ENCODE peak calls at places on chromosomes 2 and 18, in seven cellular contexts. One of them, this sample, is unnamed.

GRCh38 chr2:161400076-161400475 is 16.0 kb upstream of the TBR1 start:
- DNase-seq in lower lobe of right lung: no peak
- DNase-seq in vagina: no peak
- DNase-seq in endodermal cell: no peak
- DNase-seq in adrenal gland: no peak
- DNase-seq in PC-3: peak; percentile 21
- DNase-seq in left lung: no peak
- DNase-seq in this sample: no peak

GRCh38 chr18:55503167-55503820 is 84.7 kb downstream of the TCF4 start:
- DNase-seq in lower lobe of right lung: no peak
- DNase-seq in vagina: no peak
- DNase-seq in endodermal cell: no peak
- DNase-seq in adrenal gland: no peak
- DNase-seq in PC-3: no peak
- DNase-seq in left lung: peak; percentile 10
- DNase-seq in this sample: no peak

GRCh38 chr2:24824966-24825882 is 32.0 kb downstream of the CENPO start:
- DNase-seq in lower lobe of right lung: no peak
- DNase-seq in vagina: no peak
- DNase-seq in endodermal cell: peak; percentile 61
- DNase-seq in adrenal gland: no peak
- DNase-seq in PC-3: peak; percentile 20
- DNase-seq in left lung: no peak
- DNase-seq in this sample: peak; percentile 37

GRCh38 chr2:124209441-124209840 is 184.4 kb downstream of the CNTNAP5 start:
- DNase-seq in lower lobe of right lung: no peak
- DNase-seq in vagina: no peak
- DNase-seq in endodermal cell: no peak
- DNase-seq in adrenal gland: no peak
- DNase-seq in PC-3: no peak
- DNase-seq in left lung: no peak
- DNase-seq in this sample: no peak

GRCh38 chr18:3821524-3821923 is 371.6 kb downstream of the TGIF1 start:
- DNase-seq in lower lobe of right lung: no peak
- DNase-seq in vagina: no peak
- DNase-seq in endodermal cell: no peak
- DNase-seq in adrenal gland: no peak
- DNase-seq in PC-3: no peak
- DNase-seq in left lung: no peak
- DNase-seq in this sample: no peak

GRCh38 chr2:171583566-171583965 is 61.3 kb downstream of the CYBRD1 start:
- DNase-seq in lower lobe of right lung: no peak
- DNase-seq in vagina: no peak
- DNase-seq in endodermal cell: no peak
- DNase-seq in adrenal gland: no peak
- DNase-seq in PC-3: no peak
- DNase-seq in left lung: no peak
- DNase-seq in this sample: no peak

GRCh38 chr2:239465017-239466001 is 64.5 kb upstream of the HDAC4 start:
- DNase-seq in lower lobe of right lung: peak; percentile 91
- DNase-seq in vagina: peak; percentile 86
- DNase-seq in endodermal cell: peak; percentile 38
- DNase-seq in adrenal gland: peak; percentile 91
- DNase-seq in PC-3: peak; percentile 82
- DNase-seq in left lung: peak; percentile 92
- DNase-seq in this sample: peak; percentile 61

GRCh38 chr18:72458256-72458655 is 85.9 kb downstream of the CBLN2 start:
- DNase-seq in lower lobe of right lung: no peak
- DNase-seq in vagina: no peak
- DNase-seq in endodermal cell: no peak
- DNase-seq in adrenal gland: no peak
- DNase-seq in PC-3: no peak
- DNase-seq in left lung: no peak
- DNase-seq in this sample: no peak

GRCh38 chr18:37529863-37530262 is 35.7 kb downstream of the CELF4 start:
- DNase-seq in lower lobe of right lung: no peak
- DNase-seq in vagina: no peak
- DNase-seq in endodermal cell: no peak
- DNase-seq in adrenal gland: peak; percentile 3
- DNase-seq in PC-3: no peak
- DNase-seq in left lung: no peak
- DNase-seq in this sample: no peak

GRCh38 chr2:42962521-42962953 is 170.2 kb upstream of the HAAO start:
- DNase-seq in lower lobe of right lung: no peak
- DNase-seq in vagina: no peak
- DNase-seq in endodermal cell: peak; percentile 40
- DNase-seq in adrenal gland: no peak
- DNase-seq in PC-3: no peak
- DNase-seq in left lung: no peak
- DNase-seq in this sample: no peak

GRCh38 chr2:41136966-41137494 is 685.1 kb upstream of the SLC8A1 start:
- DNase-seq in lower lobe of right lung: no peak
- DNase-seq in vagina: no peak
- DNase-seq in endodermal cell: no peak
- DNase-seq in adrenal gland: no peak
- DNase-seq in PC-3: peak; percentile 45
- DNase-seq in left lung: no peak
- DNase-seq in this sample: no peak

GRCh38 chr2:22020101-22020742 is 896.5 kb downstream of the TDRD15 start:
- DNase-seq in lower lobe of right lung: no peak
- DNase-seq in vagina: no peak
- DNase-seq in endodermal cell: peak; percentile 49
- DNase-seq in adrenal gland: no peak
- DNase-seq in PC-3: no peak
- DNase-seq in left lung: no peak
- DNase-seq in this sample: no peak

GRCh38 chr18:8341481-8342230 is 267.6 kb upstream of the RAB12 start:
- DNase-seq in lower lobe of right lung: no peak
- DNase-seq in vagina: no peak
- DNase-seq in endodermal cell: no peak
- DNase-seq in adrenal gland: no peak
- DNase-seq in PC-3: peak; percentile 75
- DNase-seq in left lung: no peak
- DNase-seq in this sample: peak; percentile 77

GRCh38 chr2:108542071-108542470 is 7.8 kb downstream of the LIMS1 start:
- DNase-seq in lower lobe of right lung: no peak
- DNase-seq in vagina: no peak
- DNase-seq in endodermal cell: no peak
- DNase-seq in adrenal gland: no peak
- DNase-seq in PC-3: no peak
- DNase-seq in left lung: no peak
- DNase-seq in this sample: no peak

GRCh38 chr2:46537046-46537445 is 57.7 kb downstream of the TMEM247 start:
- DNase-seq in lower lobe of right lung: no peak
- DNase-seq in vagina: peak; percentile 83
- DNase-seq in endodermal cell: no peak
- DNase-seq in adrenal gland: no peak
- DNase-seq in PC-3: no peak
- DNase-seq in left lung: no peak
- DNase-seq in this sample: no peak

GRCh38 chr18:32301976-32302743 is 112.3 kb downstream of the MEP1B start:
- DNase-seq in lower lobe of right lung: no peak
- DNase-seq in vagina: no peak
- DNase-seq in endodermal cell: no peak
- DNase-seq in adrenal gland: peak; percentile 62
- DNase-seq in PC-3: peak; percentile 55
- DNase-seq in left lung: no peak
- DNase-seq in this sample: no peak

GRCh38 chr2:27765621-27766286 is 5.8 kb upstream of the MRPL33 start:
- DNase-seq in lower lobe of right lung: peak; percentile 86
- DNase-seq in vagina: no peak
- DNase-seq in endodermal cell: no peak
- DNase-seq in adrenal gland: peak; percentile 84
- DNase-seq in PC-3: no peak
- DNase-seq in left lung: peak; percentile 92
- DNase-seq in this sample: peak; percentile 72

GRCh38 chr2:84556190-84556589 is 39.9 kb downstream of the DNAH6 start:
- DNase-seq in lower lobe of right lung: no peak
- DNase-seq in vagina: no peak
- DNase-seq in endodermal cell: no peak
- DNase-seq in adrenal gland: no peak
- DNase-seq in PC-3: peak; percentile 33
- DNase-seq in left lung: no peak
- DNase-seq in this sample: no peak

GRCh38 chr18:21914739-21915319 is 174.2 kb downstream of the MIB1 start:
- DNase-seq in lower lobe of right lung: no peak
- DNase-seq in vagina: no peak
- DNase-seq in endodermal cell: peak; percentile 81
- DNase-seq in adrenal gland: peak; percentile 45
- DNase-seq in PC-3: peak; percentile 67
- DNase-seq in left lung: no peak
- DNase-seq in this sample: no peak

GRCh38 chr2:16658082-16658481 is 7.6 kb downstream of the CYRIA start:
- DNase-seq in lower lobe of right lung: no peak
- DNase-seq in vagina: no peak
- DNase-seq in endodermal cell: no peak
- DNase-seq in adrenal gland: no peak
- DNase-seq in PC-3: no peak
- DNase-seq in left lung: no peak
- DNase-seq in this sample: no peak
- H3K4me1 ChIP-seq in lower lobe of right lung: peaks cover 100% of the 10 kb centered on the region
- H3K4me1 ChIP-seq in vagina: peaks cover 95% of the 10 kb centered on the region
- H3K4me1 ChIP-seq in endodermal cell: no peaks in the 10 kb centered on the region
- H3K4me1 ChIP-seq in adrenal gland: peaks cover 38% of the 10 kb centered on the region
- H3K4me1 ChIP-seq in PC-3: no peaks in the 10 kb centered on the region
- H3K4me1 ChIP-seq in left lung: peaks cover 92% of the 10 kb centered on the region
- H3K4me1 ChIP-seq in this sample: no peaks in the 10 kb centered on the region

DNA sequence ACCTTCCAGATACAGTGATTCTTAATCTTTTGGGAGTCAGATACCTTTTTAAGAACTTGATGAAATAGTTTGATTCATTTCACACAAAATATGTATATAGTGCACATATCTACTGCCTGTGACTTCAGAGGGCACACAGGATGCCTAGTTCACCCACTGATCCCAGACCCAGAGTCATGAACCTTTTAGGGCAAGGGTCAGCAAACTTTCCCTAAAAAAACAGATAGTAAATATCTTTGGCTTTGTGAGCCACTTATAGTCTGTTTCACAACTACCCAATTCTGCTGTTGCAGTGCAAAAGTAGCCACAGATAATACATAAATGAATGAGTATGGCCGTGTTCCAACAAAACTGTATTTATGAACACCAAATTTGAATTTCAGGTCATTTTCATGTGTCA is 124.9 kb downstream of the ANKRD44 start:
- DNase-seq in lower lobe of right lung: no peak
- DNase-seq in vagina: no peak
- DNase-seq in endodermal cell: no peak
- DNase-seq in adrenal gland: no peak
- DNase-seq in PC-3: no peak
- DNase-seq in left lung: no peak
- DNase-seq in this sample: no peak
- H3K4me1 ChIP-seq in lower lobe of right lung: peaks cover 18% of the 10 kb centered on the region
- H3K4me1 ChIP-seq in vagina: peaks cover 29% of the 10 kb centered on the region
- H3K4me1 ChIP-seq in endodermal cell: no peaks in the 10 kb centered on the region
- H3K4me1 ChIP-seq in adrenal gland: peaks cover 9% of the 10 kb centered on the region
- H3K4me1 ChIP-seq in PC-3: no peaks in the 10 kb centered on the region
- H3K4me1 ChIP-seq in left lung: peaks cover 3% of the 10 kb centered on the region
- H3K4me1 ChIP-seq in this sample: peaks cover 52% of the 10 kb centered on the region

GRCh38 chr2:127805491-127805890 is 5.5 kb downstream of the WDR33 start:
- DNase-seq in lower lobe of right lung: no peak
- DNase-seq in vagina: no peak
- DNase-seq in endodermal cell: no peak
- DNase-seq in adrenal gland: no peak
- DNase-seq in PC-3: no peak
- DNase-seq in left lung: no peak
- DNase-seq in this sample: no peak
- H3K4me1 ChIP-seq in lower lobe of right lung: peaks cover 81% of the 10 kb centered on the region
- H3K4me1 ChIP-seq in vagina: peaks cover 51% of the 10 kb centered on the region
- H3K4me1 ChIP-seq in endodermal cell: no peaks in the 10 kb centered on the region
- H3K4me1 ChIP-seq in adrenal gland: peaks cover 10% of the 10 kb centered on the region
- H3K4me1 ChIP-seq in PC-3: peaks cover 13% of the 10 kb centered on the region
- H3K4me1 ChIP-seq in left lung: peaks cover 75% of the 10 kb centered on the region
- H3K4me1 ChIP-seq in this sample: no peaks in the 10 kb centered on the region

GRCh38 chr2:54535599-54536195 is 79.6 kb downstream of the SPTBN1 start:
- DNase-seq in lower lobe of right lung: peak; percentile 66
- DNase-seq in vagina: no peak
- DNase-seq in endodermal cell: no peak
- DNase-seq in adrenal gland: peak; percentile 50
- DNase-seq in PC-3: no peak
- DNase-seq in left lung: peak; percentile 82
- DNase-seq in this sample: peak; percentile 66
- H3K4me1 ChIP-seq in lower lobe of right lung: peaks cover 42% of the 10 kb centered on the region
- H3K4me1 ChIP-seq in vagina: peaks cover 44% of the 10 kb centered on the region
- H3K4me1 ChIP-seq in endodermal cell: peaks cover 4% of the 10 kb centered on the region
- H3K4me1 ChIP-seq in adrenal gland: no peaks in the 10 kb centered on the region
- H3K4me1 ChIP-seq in PC-3: peaks cover 44% of the 10 kb centered on the region
- H3K4me1 ChIP-seq in left lung: peaks cover 27% of the 10 kb centered on the region
- H3K4me1 ChIP-seq in this sample: peaks cover 7% of the 10 kb centered on the region

DNA sequence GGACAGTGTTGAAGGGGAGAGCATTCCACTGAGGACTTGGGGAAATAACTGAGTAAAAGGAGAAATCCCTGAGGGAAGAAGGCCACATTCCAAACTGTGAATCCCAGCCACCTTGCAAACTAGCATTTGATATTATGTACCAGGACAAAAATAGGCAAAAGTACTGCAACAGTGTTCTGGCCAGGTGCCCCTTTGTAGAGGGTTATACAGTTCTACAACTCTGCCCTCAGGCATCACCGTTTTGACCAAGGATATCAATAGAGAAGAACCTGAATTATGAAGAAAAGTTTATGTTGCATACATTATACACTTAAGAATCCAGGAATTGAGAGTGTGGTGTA is 20.6 kb upstream of the CAVIN2 start:
- DNase-seq in lower lobe of right lung: no peak
- DNase-seq in vagina: no peak
- DNase-seq in endodermal cell: no peak
- DNase-seq in adrenal gland: no peak
- DNase-seq in PC-3: no peak
- DNase-seq in left lung: no peak
- DNase-seq in this sample: no peak
- H3K4me1 ChIP-seq in lower lobe of right lung: peaks cover 49% of the 10 kb centered on the region
- H3K4me1 ChIP-seq in vagina: peaks cover 33% of the 10 kb centered on the region
- H3K4me1 ChIP-seq in endodermal cell: peaks cover 3% of the 10 kb centered on the region
- H3K4me1 ChIP-seq in adrenal gland: peaks cover 15% of the 10 kb centered on the region
- H3K4me1 ChIP-seq in PC-3: peaks cover 44% of the 10 kb centered on the region
- H3K4me1 ChIP-seq in left lung: peaks cover 24% of the 10 kb centered on the region
- H3K4me1 ChIP-seq in this sample: no peaks in the 10 kb centered on the region

This sample was measured in right lobe of liver.